ENCODE peak calls at places on chromosomes 1 and 21, in four cellular contexts. B is IMR-90, I is K562, Q is HepG2. G is an unnamed sample.
A peak's percentile ranks its signal among the peaks of the same experiment; 100 is the strongest.

GRCh38 chr21:37863842-37864241 is 52.4 kb downstream of the KCNJ6 start:
- DNase-seq in I (no peak), B (peak; percentile 94), Q (no peak), G (no peak)

GRCh38 chr1:178488393-178488792 is 8.4 kb downstream of the CLEC20A start:
- DNase-seq in B (no peak), Q (no peak), I (no peak), G (no peak)

GRCh38 chr1:31632649-31633048 is 12.0 kb downstream of the PEF1 start:
- DNase-seq in B (no peak), I (no peak), Q (no peak), G (no peak)

GRCh38 chr1:167499657-167500056 is 18.7 kb downstream of the CD247 start:
- DNase-seq in B (no peak), Q (no peak), I (no peak), G (no peak)

GRCh38 chr1:97943354-97943753 is 22.5 kb upstream of the DPYD start:
- DNase-seq in Q (no peak), I (no peak), B (peak; percentile 78), G (no peak)

GRCh38 chr1:2088434-2088833 is 38.2 kb downstream of the PRKCZ start:
- DNase-seq in B (peak; percentile 90), I (no peak), Q (no peak), G (no peak)

GRCh38 chr1:211559222-211560010 is 19.5 kb downstream of the SLC30A1 start:
- DNase-seq in B (no peak), I (no peak), Q (no peak), G (no peak)

GRCh38 chr1:45566722-45567121 is 16.1 kb downstream of the AKR1A1 start:
- DNase-seq in Q (no peak), B (no peak), I (no peak), G (no peak)

GRCh38 chr1:151539321-151540020 is 638 bp upstream of the TUFT1 start:
- DNase-seq in I (peak; percentile 75), Q (peak; percentile 83), B (peak; percentile 96), G (peak; percentile 96)

GRCh38 chr1:19387045-19387467 is 74.9 kb downstream of the SLC66A1 start:
- DNase-seq in I (no peak), B (no peak), Q (peak; percentile 88), G (no peak)

GRCh38 chr21:43016728-43017127 is 42.4 kb downstream of the PKNOX1 start:
- DNase-seq in I (no peak), Q (no peak), B (no peak), G (no peak)

GRCh38 chr1:228280961-228281591 is 73.2 kb downstream of the OBSCN start:
- DNase-seq in B (no peak), I (no peak), Q (no peak), G (no peak)

GRCh38 chr1:22824975-22825374 is 114.3 kb downstream of the EPHB2 start:
- DNase-seq in B (no peak), I (no peak), Q (no peak), G (no peak)

GRCh38 chr1:32774950-32775634 is 42.1 kb downstream of the YARS1 start:
- DNase-seq in I (no peak), B (peak; percentile 61), Q (no peak), G (no peak)

GRCh38 chr21:45622416-45623097 is 21.0 kb upstream of the PCBP3 start:
- DNase-seq in Q (no peak), I (no peak), B (no peak), G (no peak)

GRCh38 chr1:180923024-180923841 is 10.5 kb downstream of the KIAA1614 start:
- DNase-seq in B (peak; percentile 12), I (peak; percentile 52), Q (peak; percentile 45), G (no peak)

GRCh38 chr1:180096584-180097318 is 57.9 kb upstream of the QSOX1 start:
- DNase-seq in I (no peak), Q (no peak), B (peak; percentile 35), G (no peak)

GRCh38 chr1:44827197-44828002 is 15.7 kb downstream of the PTCH2 start:
- DNase-seq in Q (peak; percentile 84), I (peak; percentile 48), B (no peak), G (no peak)

GRCh38 chr21:42674351-42674940 is 21.0 kb downstream of the PDE9A start:
- DNase-seq in B (no peak), I (peak; percentile 35), Q (no peak), G (no peak)

GRCh38 chr1:1760345-1760650 is 18.0 kb downstream of the NADK start:
- DNase-seq in I (no peak), Q (no peak), B (no peak), G (no peak)

GRCh38 chr1:248873993-248874671 is 15.2 kb upstream of the ZNF692 start:
- DNase-seq in B (no peak), I (peak; percentile 65), Q (peak; percentile 89), G (peak; percentile 66)

DNA sequence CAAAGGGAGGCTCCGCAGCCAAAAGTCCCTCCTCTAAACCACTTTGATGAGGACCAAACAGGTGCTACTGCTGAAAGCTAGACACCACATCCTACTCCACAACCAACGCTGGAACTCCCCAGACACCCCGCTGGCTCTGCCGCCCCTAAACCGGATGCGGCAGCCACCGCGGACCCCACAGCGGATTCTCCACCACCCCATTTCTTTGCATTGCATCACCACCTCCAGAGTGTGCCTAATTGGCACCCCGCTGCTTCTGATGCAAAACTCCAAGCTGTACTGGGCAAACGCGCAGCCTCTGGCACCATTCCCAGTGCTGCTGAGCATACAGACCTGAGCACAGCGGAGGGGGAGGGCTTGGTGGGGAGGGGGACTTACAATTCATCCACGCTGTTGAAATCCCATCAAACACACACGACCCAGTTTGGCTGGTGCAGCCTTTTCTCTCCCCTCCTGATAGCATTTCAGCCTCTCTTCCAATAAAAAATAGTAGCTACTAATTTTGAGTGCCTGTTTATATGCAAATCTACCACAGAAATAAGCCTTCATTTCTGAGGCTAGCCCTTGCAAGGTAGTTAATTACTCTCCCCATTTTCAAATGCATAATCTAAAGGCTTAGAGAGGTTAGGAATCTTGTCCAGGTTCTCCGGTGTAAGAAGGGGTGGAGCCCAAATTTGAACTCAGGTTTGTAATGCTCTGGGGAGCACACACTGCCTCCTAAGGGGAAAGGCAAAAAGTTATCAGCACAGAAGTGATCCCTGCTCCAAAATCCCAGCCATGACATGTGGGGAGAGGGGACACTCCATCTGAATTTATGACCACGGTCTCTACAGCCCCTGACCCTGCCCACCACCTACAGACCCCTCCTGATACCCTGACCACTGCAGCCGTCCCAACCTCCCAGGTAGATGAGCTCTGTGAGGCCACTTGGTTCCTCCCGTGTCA is 12.2 kb upstream of the RGS16 start:
- DNase-seq in Q (no peak), I (no peak), B (peak; percentile 25), G (no peak)
- TF ChIP-seq MAZ in Q (no peak), I (no peak), B (no peak), G (no peak)

GRCh38 chr21:16842716-16843115 is 670.1 kb upstream of the CXADR start:
- DNase-seq in I (no peak), B (peak; percentile 4), Q (no peak), G (no peak)
- TF ChIP-seq MAZ in I (no peak), B (no peak), Q (no peak), G (no peak)

DNA sequence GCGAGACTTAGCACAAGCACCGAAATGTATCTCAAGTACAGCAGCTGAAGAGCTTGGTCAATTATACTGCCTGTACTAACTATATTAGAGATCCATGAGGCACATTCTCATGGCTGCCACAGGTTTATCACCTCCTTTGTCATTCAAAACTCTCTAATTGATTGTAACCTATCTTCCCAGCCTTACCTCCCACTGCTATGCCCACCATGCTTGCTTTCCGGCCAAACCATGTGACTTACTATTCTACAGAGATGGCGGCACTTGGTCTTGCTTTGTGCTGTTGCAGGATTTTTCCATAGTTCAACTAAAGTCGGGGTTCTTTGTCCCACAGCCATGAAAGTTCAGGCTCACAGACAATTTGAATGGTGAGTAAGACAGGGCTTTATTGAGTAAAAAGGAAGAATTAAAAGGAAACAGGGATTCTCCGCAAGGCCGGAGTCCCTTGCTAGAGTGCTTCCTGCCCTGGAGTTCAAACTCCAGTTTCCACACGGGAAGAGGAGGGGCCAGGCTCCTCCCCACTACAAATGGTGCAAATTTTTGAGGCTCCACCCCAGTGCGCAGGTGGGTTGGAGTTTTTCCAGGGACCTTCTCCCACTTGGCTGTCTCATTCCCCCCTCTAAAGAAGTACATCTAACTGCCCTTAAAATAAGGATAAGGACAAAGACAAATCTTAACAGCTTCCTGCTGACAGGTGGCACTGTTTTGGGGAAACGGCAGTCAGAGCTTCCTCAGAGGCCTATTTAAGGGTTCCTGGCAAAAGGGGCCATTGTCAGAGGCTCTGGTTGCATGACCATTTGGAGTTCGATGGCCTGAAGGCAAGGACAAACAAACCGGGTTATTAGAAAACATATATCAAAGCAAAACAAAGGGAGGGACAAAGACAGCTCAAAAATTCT is 28.7 kb downstream of the FMO2 start:
- DNase-seq in I (no peak), Q (no peak), B (no peak), G (no peak)
- TF ChIP-seq MAZ in I (no peak), Q (no peak), B (no peak), G (no peak)

GRCh38 chr1:93331412-93331811 is 14.3 kb upstream of the DR1 start:
- DNase-seq in B (peak; percentile 69), I (no peak), Q (no peak), G (no peak)
- TF ChIP-seq MAZ in B (no peak), I (no peak), Q (no peak), G (no peak)

DNA sequence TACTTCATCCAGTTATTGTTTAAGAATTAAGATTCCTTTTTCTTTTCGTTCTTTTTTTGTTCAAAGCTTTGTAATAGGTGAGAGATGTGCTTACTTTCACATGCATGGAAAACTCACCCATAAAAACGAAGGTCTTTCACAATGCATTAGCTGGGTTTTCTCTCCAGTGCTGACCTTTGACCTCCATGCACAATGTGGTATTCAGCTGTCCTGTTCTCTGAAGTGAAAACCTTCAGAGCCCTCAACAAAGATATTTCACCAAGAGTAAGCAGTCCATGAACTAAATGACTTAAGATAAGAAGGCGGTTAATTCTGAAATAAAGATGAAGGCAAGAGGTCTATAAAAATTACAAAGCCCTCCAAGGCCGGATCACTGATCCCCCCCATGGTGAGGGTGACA is 77.1 kb upstream of the IPO9 start:
- DNase-seq in Q (peak; percentile 58), I (no peak), B (peak; percentile 49), G (no peak)
- TF ChIP-seq MAZ in Q (no peak), I (no peak), B (no peak), G (no peak)

GRCh38 chr1:209983953-209984352 is 45.9 kb downstream of the SYT14 start:
- DNase-seq in I (no peak), B (no peak), Q (no peak), G (no peak)
- TF ChIP-seq MAZ in I (no peak), B (no peak), Q (no peak), G (no peak)

GRCh38 chr1:225897595-225898514 is 8.9 kb upstream of the LEFTY1 start:
- DNase-seq in Q (peak; percentile 19), I (no peak), B (no peak), G (no peak)
- TF ChIP-seq MAZ in Q (no peak), I (no peak), B (no peak), G (no peak)

GRCh38 chr1:58528518-58528917 is 18.0 kb downstream of the OMA1 start:
- DNase-seq in I (no peak), B (peak; percentile 78), Q (no peak), G (no peak)
- TF ChIP-seq MAZ in I (no peak), B (no peak), Q (no peak), G (no peak)

DNA sequence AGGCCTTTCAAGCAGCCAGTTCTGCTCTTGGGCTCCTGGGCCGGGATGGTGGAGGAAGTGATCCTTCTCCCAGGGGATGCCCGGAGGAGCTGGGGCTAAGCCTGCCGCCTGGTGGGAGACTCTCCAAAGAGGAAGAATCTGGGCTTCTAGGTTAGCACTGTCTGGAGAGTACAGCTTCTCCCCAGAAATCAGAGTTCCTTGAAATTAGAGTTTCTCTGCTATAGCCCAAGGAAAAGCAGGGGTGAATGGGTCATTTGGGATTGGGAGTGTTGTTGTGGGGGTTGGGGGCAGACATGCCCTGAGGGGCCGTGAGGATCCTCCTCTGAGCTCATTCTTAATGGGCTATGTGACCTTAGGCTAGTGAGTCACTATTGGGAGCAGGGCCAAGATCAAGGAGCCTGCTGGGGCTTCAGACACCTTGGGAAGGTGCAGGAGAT is 6.5 kb downstream of the LGR6 start:
- DNase-seq in B (peak; percentile 6), Q (no peak), I (no peak), G (peak; percentile 66)
- TF ChIP-seq MAZ in B (no peak), Q (no peak), I (no peak), G (no peak)

G was measured in A549.